ENCODE peak calls at places on chromosomes 3 and 15, in six cellular contexts. One of them, this sample, is unnamed.

GRCh38 chr3:54028372-54028771 is 94.0 kb upstream of the CACNA2D3 start:
- DNase-seq in esophagus squamous epithelium: no peak
- DNase-seq in upper lobe of right lung: no peak
- DNase-seq in PC-3: no peak
- DNase-seq in GM12865: no peak
- DNase-seq in naive thymus-derived CD4-positive, alpha-beta T cell: no peak
- DNase-seq in this sample: no peak

GRCh38 chr3:151278223-151278622 is at the start of gene P2RY14:
- DNase-seq in upper lobe of right lung: no peak
- DNase-seq in GM12865: peak
- DNase-seq in naive thymus-derived CD4-positive, alpha-beta T cell: no peak
- DNase-seq in esophagus squamous epithelium: no peak
- DNase-seq in PC-3: no peak
- DNase-seq in this sample: peak

GRCh38 chr3:148585671-148586379 is 111.9 kb upstream of the AGTR1 start:
- DNase-seq in esophagus squamous epithelium: no peak
- DNase-seq in PC-3: no peak
- DNase-seq in GM12865: no peak
- DNase-seq in naive thymus-derived CD4-positive, alpha-beta T cell: no peak
- DNase-seq in upper lobe of right lung: no peak
- DNase-seq in this sample: no peak

GRCh38 chr15:38531509-38531908 is 33.1 kb downstream of the RASGRP1 start:
- DNase-seq in GM12865: no peak
- DNase-seq in naive thymus-derived CD4-positive, alpha-beta T cell: no peak
- DNase-seq in PC-3: peak
- DNase-seq in esophagus squamous epithelium: no peak
- DNase-seq in upper lobe of right lung: no peak
- DNase-seq in this sample: no peak

GRCh38 chr3:71341721-71342120 is 241.8 kb downstream of the FOXP1 start:
- DNase-seq in esophagus squamous epithelium: no peak
- DNase-seq in PC-3: peak
- DNase-seq in naive thymus-derived CD4-positive, alpha-beta T cell: no peak
- DNase-seq in GM12865: no peak
- DNase-seq in upper lobe of right lung: no peak
- DNase-seq in this sample: no peak

GRCh38 chr3:49351521-49352011 is 6.6 kb downstream of the GPX1 start:
- DNase-seq in naive thymus-derived CD4-positive, alpha-beta T cell: no peak
- DNase-seq in GM12865: peak
- DNase-seq in PC-3: peak
- DNase-seq in upper lobe of right lung: no peak
- DNase-seq in esophagus squamous epithelium: no peak
- DNase-seq in this sample: no peak

GRCh38 chr3:69838217-69838616 is 99.0 kb downstream of the MITF start:
- DNase-seq in esophagus squamous epithelium: no peak
- DNase-seq in PC-3: peak
- DNase-seq in GM12865: no peak
- DNase-seq in naive thymus-derived CD4-positive, alpha-beta T cell: no peak
- DNase-seq in upper lobe of right lung: no peak
- DNase-seq in this sample: no peak

GRCh38 chr3:30996467-30996866 is 102.0 kb upstream of the GADL1 start:
- DNase-seq in esophagus squamous epithelium: no peak
- DNase-seq in PC-3: no peak
- DNase-seq in upper lobe of right lung: no peak
- DNase-seq in GM12865: no peak
- DNase-seq in naive thymus-derived CD4-positive, alpha-beta T cell: no peak
- DNase-seq in this sample: no peak

GRCh38 chr3:179513867-179514266 is 48.9 kb upstream of the ACTL6A start:
- DNase-seq in GM12865: no peak
- DNase-seq in esophagus squamous epithelium: no peak
- DNase-seq in naive thymus-derived CD4-positive, alpha-beta T cell: no peak
- DNase-seq in upper lobe of right lung: no peak
- DNase-seq in PC-3: peak
- DNase-seq in this sample: no peak

GRCh38 chr3:23873941-23874340 is 42.8 kb downstream of the NKIRAS1 start:
- DNase-seq in upper lobe of right lung: no peak
- DNase-seq in naive thymus-derived CD4-positive, alpha-beta T cell: no peak
- DNase-seq in esophagus squamous epithelium: no peak
- DNase-seq in PC-3: no peak
- DNase-seq in GM12865: no peak
- DNase-seq in this sample: no peak

DNA sequence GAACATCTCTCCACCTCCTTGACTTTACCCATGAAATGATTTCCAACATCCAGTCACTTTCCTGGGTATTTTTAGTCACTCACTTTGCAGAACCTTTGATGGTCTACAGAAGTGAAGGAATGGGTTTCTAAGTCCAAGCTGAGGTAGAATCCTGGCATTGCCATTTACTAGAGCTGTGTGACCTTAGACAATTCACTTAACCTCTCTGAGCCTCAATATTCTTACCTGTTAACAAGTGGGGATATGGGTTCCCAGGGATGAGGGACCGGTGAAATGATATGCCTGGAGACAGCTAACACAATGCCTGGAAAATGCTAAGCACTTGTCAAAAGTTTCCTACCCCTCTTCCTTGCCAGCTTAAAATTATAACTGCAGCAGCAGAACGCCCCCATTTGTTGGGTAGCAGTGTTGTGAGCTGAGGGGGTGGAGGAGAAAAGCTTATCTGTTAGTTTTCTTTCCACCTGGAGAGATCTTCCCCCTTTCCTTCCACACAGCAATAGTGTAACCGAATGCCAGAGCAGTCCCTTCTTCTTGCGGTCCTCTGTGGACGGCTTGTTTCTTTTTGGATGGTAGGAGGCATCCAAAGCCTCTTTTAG is 319.2 kb upstream of the LRRFIP2 start:
- DNase-seq in PC-3: no peak
- DNase-seq in upper lobe of right lung: no peak
- DNase-seq in naive thymus-derived CD4-positive, alpha-beta T cell: no peak
- DNase-seq in GM12865: no peak
- DNase-seq in esophagus squamous epithelium: no peak
- DNase-seq in this sample: no peak
- H3K4me3 ChIP-seq in PC-3: no peak
- H3K4me3 ChIP-seq in upper lobe of right lung: no peak
- H3K4me3 ChIP-seq in naive thymus-derived CD4-positive, alpha-beta T cell: no peak
- H3K4me3 ChIP-seq in GM12865: no peak
- H3K4me3 ChIP-seq in esophagus squamous epithelium: no peak
- H3K4me3 ChIP-seq in this sample: no peak

GRCh38 chr3:76429536-76430177 is 610.2 kb upstream of the ROBO2 start:
- DNase-seq in naive thymus-derived CD4-positive, alpha-beta T cell: no peak
- DNase-seq in PC-3: no peak
- DNase-seq in upper lobe of right lung: peak
- DNase-seq in GM12865: no peak
- DNase-seq in esophagus squamous epithelium: no peak
- DNase-seq in this sample: no peak
- H3K4me3 ChIP-seq in naive thymus-derived CD4-positive, alpha-beta T cell: no peak
- H3K4me3 ChIP-seq in PC-3: no peak
- H3K4me3 ChIP-seq in upper lobe of right lung: no peak
- H3K4me3 ChIP-seq in GM12865: no peak
- H3K4me3 ChIP-seq in esophagus squamous epithelium: no peak
- H3K4me3 ChIP-seq in this sample: no peak

GRCh38 chr15:81023483-81024264 is 23.0 kb downstream of the TLNRD1 start:
- DNase-seq in naive thymus-derived CD4-positive, alpha-beta T cell: no peak
- DNase-seq in esophagus squamous epithelium: peak
- DNase-seq in GM12865: peak
- DNase-seq in upper lobe of right lung: peak
- DNase-seq in PC-3: peak
- DNase-seq in this sample: no peak
- H3K4me3 ChIP-seq in naive thymus-derived CD4-positive, alpha-beta T cell: no peak
- H3K4me3 ChIP-seq in esophagus squamous epithelium: no peak
- H3K4me3 ChIP-seq in GM12865: peak
- H3K4me3 ChIP-seq in upper lobe of right lung: no peak
- H3K4me3 ChIP-seq in PC-3: no peak
- H3K4me3 ChIP-seq in this sample: no peak

GRCh38 chr15:76057332-76058000 is 2.3 kb upstream of the TMEM266 start:
- DNase-seq in esophagus squamous epithelium: no peak
- DNase-seq in GM12865: peak
- DNase-seq in PC-3: peak
- DNase-seq in upper lobe of right lung: no peak
- DNase-seq in naive thymus-derived CD4-positive, alpha-beta T cell: peak
- DNase-seq in this sample: peak
- H3K4me3 ChIP-seq in esophagus squamous epithelium: no peak
- H3K4me3 ChIP-seq in GM12865: peak
- H3K4me3 ChIP-seq in PC-3: peak
- H3K4me3 ChIP-seq in upper lobe of right lung: peak
- H3K4me3 ChIP-seq in naive thymus-derived CD4-positive, alpha-beta T cell: no peak
- H3K4me3 ChIP-seq in this sample: no peak

GRCh38 chr3:120088622-120089021 is 5.6 kb downstream of the GSK3B start:
- DNase-seq in upper lobe of right lung: no peak
- DNase-seq in GM12865: no peak
- DNase-seq in PC-3: no peak
- DNase-seq in naive thymus-derived CD4-positive, alpha-beta T cell: no peak
- DNase-seq in esophagus squamous epithelium: no peak
- DNase-seq in this sample: no peak
- H3K4me3 ChIP-seq in upper lobe of right lung: no peak
- H3K4me3 ChIP-seq in GM12865: peak
- H3K4me3 ChIP-seq in PC-3: peak
- H3K4me3 ChIP-seq in naive thymus-derived CD4-positive, alpha-beta T cell: no peak
- H3K4me3 ChIP-seq in esophagus squamous epithelium: no peak
- H3K4me3 ChIP-seq in this sample: no peak

GRCh38 chr15:76176059-76176458 is 116.3 kb downstream of the TMEM266 start:
- DNase-seq in naive thymus-derived CD4-positive, alpha-beta T cell: no peak
- DNase-seq in PC-3: no peak
- DNase-seq in esophagus squamous epithelium: no peak
- DNase-seq in upper lobe of right lung: no peak
- DNase-seq in GM12865: no peak
- DNase-seq in this sample: no peak

GRCh38 chr15:76174654-76175053 is 114.9 kb downstream of the TMEM266 start:
- DNase-seq in naive thymus-derived CD4-positive, alpha-beta T cell: no peak
- DNase-seq in esophagus squamous epithelium: no peak
- DNase-seq in PC-3: no peak
- DNase-seq in upper lobe of right lung: no peak
- DNase-seq in GM12865: no peak
- DNase-seq in this sample: no peak

GRCh38 chr15:76172782-76173181 is 113.0 kb downstream of the TMEM266 start:
- DNase-seq in esophagus squamous epithelium: no peak
- DNase-seq in PC-3: no peak
- DNase-seq in GM12865: no peak
- DNase-seq in upper lobe of right lung: no peak
- DNase-seq in naive thymus-derived CD4-positive, alpha-beta T cell: no peak
- DNase-seq in this sample: no peak

GRCh38 chr15:76175442-76175841 is 115.7 kb downstream of the TMEM266 start:
- DNase-seq in GM12865: no peak
- DNase-seq in naive thymus-derived CD4-positive, alpha-beta T cell: no peak
- DNase-seq in esophagus squamous epithelium: no peak
- DNase-seq in PC-3: no peak
- DNase-seq in upper lobe of right lung: no peak
- DNase-seq in this sample: no peak

GRCh38 chr15:76173317-76173834 is 113.6 kb downstream of the TMEM266 start:
- DNase-seq in esophagus squamous epithelium: no peak
- DNase-seq in GM12865: no peak
- DNase-seq in PC-3: no peak
- DNase-seq in naive thymus-derived CD4-positive, alpha-beta T cell: no peak
- DNase-seq in upper lobe of right lung: no peak
- DNase-seq in this sample: no peak
- H3K4me3 ChIP-seq in esophagus squamous epithelium: no peak
- H3K4me3 ChIP-seq in GM12865: no peak
- H3K4me3 ChIP-seq in PC-3: no peak
- H3K4me3 ChIP-seq in naive thymus-derived CD4-positive, alpha-beta T cell: no peak
- H3K4me3 ChIP-seq in upper lobe of right lung: no peak
- H3K4me3 ChIP-seq in this sample: no peak